ENCODE peak calls at places on chromosomes 12 and 14, in four cellular contexts. K is left cardiac atrium, J is kidney tubule cell, D is bronchial epithelial cell. U is an unnamed sample.

GRCh38 chr12:4579305-4580097 is 17.5 kb downstream of the DYRK4 start:
- DNase-seq in K (no peak), J (peak; percentile 51), D (peak; percentile 13), U (no peak)

GRCh38 chr14:32345311-32345771 is 16.2 kb downstream of the AKAP6 start:
- DNase-seq in K (no peak), J (peak; percentile 52), D (peak; percentile 80), U (no peak)

GRCh38 chr14:56996721-56997399 is 186.6 kb upstream of the OTX2 start:
- DNase-seq in K (no peak), J (no peak), D (peak; percentile 57), U (no peak)

GRCh38 chr14:52071675-52072074 is 2.8 kb upstream of the NID2 start:
- DNase-seq in K (no peak), J (no peak), D (peak; percentile 29), U (no peak)

GRCh38 chr12:1773937-1774655 is 46.3 kb upstream of the LRTM2 start:
- DNase-seq in K (no peak), J (no peak), D (no peak), U (no peak)

GRCh38 chr12:3884671-3885070 is 11.5 kb upstream of the PARP11 start:
- DNase-seq in K (no peak), J (no peak), D (no peak), U (no peak)

GRCh38 chr14:25095784-25096390 is 45.9 kb upstream of the STXBP6 start:
- DNase-seq in K (no peak), J (peak; percentile 44), D (no peak), U (no peak)

GRCh38 chr12:62575036-62575435 is 108.4 kb downstream of the MON2 start:
- DNase-seq in K (no peak), J (no peak), D (no peak), U (no peak)

GRCh38 chr12:59844775-59845174 is 248.9 kb downstream of the SLC16A7 start:
- DNase-seq in K (no peak), J (no peak), D (no peak), U (no peak)

GRCh38 chr14:56884617-56885016 is 74.3 kb upstream of the OTX2 start:
- DNase-seq in K (no peak), J (no peak), D (no peak), U (no peak)

GRCh38 chr14:24298892-24299254 is 707 bp downstream of the DHRS1 start:
- DNase-seq in K (no peak), J (peak; percentile 89), D (peak; percentile 92), U (no peak)

GRCh38 chr14:63342381-63342780 is 23.6 kb upstream of the GPHB5 start:
- DNase-seq in K (no peak), J (no peak), D (peak; percentile 35), U (no peak)

GRCh38 chr12:2960432-2960956 is 1.3 kb downstream of the TEAD4 start:
- DNase-seq in K (no peak), J (peak; percentile 63), D (peak; percentile 41), U (peak; percentile 23)

GRCh38 chr12:49055978-49056754 is 4.4 kb downstream of the KMT2D start:
- DNase-seq in K (peak; percentile 68), J (peak; percentile 60), D (peak; percentile 80), U (peak; percentile 41)

GRCh38 chr14:76919811-76920571 is 93.8 kb downstream of the LRRC74A start:
- DNase-seq in K (peak; percentile 59), J (peak; percentile 96), D (peak; percentile 31), U (no peak)

GRCh38 chr12:116916714-116917114 is 6.0 kb downstream of the FBXW8 start:
- DNase-seq in K (no peak), J (peak; percentile 93), D (peak; percentile 70), U (peak; percentile 37)

GRCh38 chr12:25252946-25253345 is 2.2 kb upstream of the KRAS start:
- DNase-seq in K (no peak), J (no peak), D (no peak), U (no peak)

GRCh38 chr12:125386652-125387051 is 321.4 kb downstream of the AACS start:
- DNase-seq in K (no peak), J (no peak), D (no peak), U (no peak)

GRCh38 chr12:111640498-111640897 is 41.4 kb upstream of the ATXN2 start:
- DNase-seq in K (no peak), J (no peak), D (no peak), U (no peak)

GRCh38 chr12:53652366-53652765 is 23.5 kb downstream of the ATP5MC2 start:
- DNase-seq in K (no peak), J (peak; percentile 29), D (no peak), U (no peak)

GRCh38 chr14:81537193-81537592 is 3.5 kb upstream of the SEL1L start:
- DNase-seq in K (no peak), J (no peak), D (peak; percentile 20), U (no peak)

GRCh38 chr14:96776791-96777190 is 20.4 kb upstream of the VRK1 start:
- DNase-seq in K (no peak), J (no peak), D (no peak), U (no peak)

GRCh38 chr12:6824962-6825381 is 3.2 kb upstream of the P3H3 start:
- DNase-seq in K (no peak), J (peak; percentile 23), D (peak; percentile 43), U (no peak)

GRCh38 chr14:63710497-63710896 is 17.4 kb downstream of the SGPP1 start:
- DNase-seq in K (no peak), J (no peak), D (no peak), U (no peak)

GRCh38 chr12:70652451-70652850 is 15.2 kb upstream of the PTPRB start:
- DNase-seq in K (no peak), J (no peak), D (no peak), U (no peak)

GRCh38 chr14:61517861-61518802 is 177.2 kb upstream of the HIF1A start:
- DNase-seq in K (no peak), J (peak; percentile 55), D (no peak), U (no peak)

GRCh38 chr12:76952995-76953394 is 74.2 kb upstream of the CSRP2 start:
- DNase-seq in K (no peak), J (peak; percentile 39), D (peak; percentile 80), U (no peak)

GRCh38 chr14:61754627-61755381 is 7.4 kb upstream of the SNAPC1 start:
- DNase-seq in K (no peak), J (peak; percentile 64), D (peak; percentile 29), U (no peak)

GRCh38 chr14:22847661-22848341 is 11.4 kb downstream of the MMP14 start:
- DNase-seq in K (no peak), J (peak; percentile 37), D (no peak), U (no peak)

GRCh38 chr14:95413289-95414215 is 93.8 kb upstream of the CLMN start:
- DNase-seq in K (no peak), J (peak; percentile 55), D (peak; percentile 2), U (no peak)

GRCh38 chr12:14018080-14018479 is 36.7 kb upstream of the GRIN2B start:
- DNase-seq in K (no peak), J (no peak), D (no peak), U (no peak)

GRCh38 chr12:49767333-49767732 is 26.0 kb downstream of the TMBIM6 start:
- DNase-seq in K (no peak), J (no peak), D (no peak), U (no peak)

GRCh38 chr12:6435941-6436715 is 8.6 kb upstream of the CD27 start:
- DNase-seq in K (no peak), J (no peak), D (no peak), U (no peak)

U was measured in activated naive CD4-positive, alpha-beta T cell treated with anti-CD3 and anti-CD28 coated beads, Interleukin-2, amount 50 U/mL, for 16 hours.